ENCODE peak calls at places on chromosomes 5 and 9, in nine cellular contexts. D is ELF-1; S is T-helper 22 cell; T is nucleus accumbens; R is SW 1271; J is stimulated activated CD4-positive, alpha-beta T cell treated with anti-CD3 and anti-CD28 coated beads, Interleukin-4, amount 100 ng/mL, for 4 hours; E is stimulated activated naive B cell treated with anti-CD40 and anti-IgM and Interleukin-4, amounts not matched to agents 10 μg/mL and 1 μg/mL and 100 μg/mL, for 72 hours; C is NCI-H748 treated with DMSO at 0.1 percent for 48 hours; O is NCI-H510A treated with DMSO at 0.1 percent for 48 hours. K is an unnamed sample.

GRCh38 chr9:18717751-18718150 is 243.8 kb downstream of the ADAMTSL1 start:
- DNase-seq in D (no peak), E (no peak), O (no peak), S (no peak), R (no peak), C (no peak), T (no peak), J (no peak), K (no peak)

GRCh38 chr5:132773601-132774355 is 3.3 kb downstream of the SEPTIN8 start:
- DNase-seq in S (no peak), T (no peak), J (no peak), D (no peak), E (no peak), O (no peak), C (no peak), R (no peak), K (no peak)

GRCh38 chr5:175468892-175469291 is 9.5 kb upstream of the SFXN1 start:
- DNase-seq in O (no peak), S (no peak), R (no peak), E (no peak), D (no peak), C (no peak), T (no peak), J (no peak), K (no peak)

GRCh38 chr5:154698681-154699275 is 56.4 kb upstream of the LARP1 start:
- DNase-seq in O (no peak), J (no peak), T (no peak), R (no peak), S (no peak), C (no peak), D (peak; percentile 30), E (no peak), K (no peak)

GRCh38 chr9:137025120-137025966 is 2.7 kb downstream of the ABCA2 start:
- DNase-seq in O (peak; percentile 93), D (peak; percentile 44), J (no peak), T (peak; percentile 98), E (no peak), S (no peak), C (peak; percentile 75), R (no peak), K (no peak)

GRCh38 chr9:113389451-113389850 is 11.6 kb downstream of the ALAD start:
- DNase-seq in O (no peak), R (no peak), D (no peak), E (no peak), J (no peak), C (no peak), T (no peak), S (no peak), K (no peak)

GRCh38 chr9:112484607-112485006 is 2.0 kb upstream of the KIAA1958 start:
- DNase-seq in J (no peak), E (no peak), T (no peak), C (no peak), D (no peak), S (no peak), O (no peak), R (no peak), K (no peak)

GRCh38 chr9:95092321-95093072 is 225.0 kb downstream of the FANCC start:
- DNase-seq in C (no peak), T (no peak), O (no peak), R (no peak), S (no peak), J (no peak), E (no peak), D (peak; percentile 73), K (peak; percentile 65)

GRCh38 chr5:73376618-73377170 is 71.9 kb downstream of the FOXD1 start:
- DNase-seq in J (no peak), R (peak; percentile 21), D (no peak), C (no peak), S (no peak), E (no peak), T (no peak), O (no peak), K (peak; percentile 40)

GRCh38 chr5:103901885-103902284 is 339.3 kb upstream of the NUDT12 start:
- DNase-seq in E (no peak), D (no peak), O (no peak), R (no peak), J (no peak), T (no peak), S (no peak), C (no peak), K (no peak)

GRCh38 chr9:86557918-86558317 is 203.7 kb upstream of the TUT7 start:
- DNase-seq in E (no peak), T (no peak), C (no peak), J (no peak), S (no peak), O (no peak), D (no peak), R (no peak), K (no peak)

GRCh38 chr5:160310910-160311295 is 1.5 kb downstream of the CCNJL start:
- DNase-seq in S (no peak), C (no peak), D (peak; percentile 32), T (no peak), O (no peak), E (no peak), J (no peak), R (no peak), K (no peak)

GRCh38 chr9:134396825-134397224 is 70.6 kb downstream of the RXRA start:
- DNase-seq in E (no peak), S (peak; percentile 63), O (no peak), R (peak; percentile 46), J (peak; percentile 48), T (no peak), C (no peak), D (no peak), K (no peak)

GRCh38 chr5:141657937-141658545 is 6.8 kb upstream of the FCHSD1 start:
- DNase-seq in S (no peak), D (no peak), O (no peak), J (no peak), E (no peak), R (peak; percentile 48), C (no peak), T (no peak), K (peak; percentile 83)

GRCh38 chr5:172659909-172660628 is 19.0 kb downstream of the NEURL1B start:
- DNase-seq in J (no peak), T (peak; percentile 80), E (peak; percentile 35), S (no peak), R (no peak), C (no peak), D (peak; percentile 81), O (peak; percentile 47), K (peak; percentile 95)

GRCh38 chr9:130539473-130540223 is 39.7 kb upstream of the FUBP3 start:
- DNase-seq in D (no peak), C (no peak), T (no peak), J (no peak), O (no peak), E (no peak), R (peak; percentile 27), S (no peak), K (peak; percentile 48)

GRCh38 chr5:124742983-124743533 is 3.4 kb downstream of the ZNF608 start:
- DNase-seq in D (no peak), R (no peak), J (no peak), O (no peak), C (peak; percentile 61), E (no peak), T (peak; percentile 12), S (no peak), K (peak; percentile 48)

GRCh38 chr5:151215546-151215880 is 8.4 kb downstream of the CCDC69 start:
- DNase-seq in T (no peak), C (no peak), R (no peak), S (no peak), E (no peak), J (no peak), O (no peak), D (no peak), K (no peak)

GRCh38 chr9:13568851-13569618 is 289.5 kb upstream of the MPDZ start:
- DNase-seq in J (no peak), T (peak; percentile 69), D (peak; percentile 27), R (no peak), O (no peak), E (no peak), C (peak; percentile 86), S (no peak), K (peak; percentile 11)

GRCh38 chr5:58922392-58923171 is 339.7 kb downstream of the RAB3C start:
- DNase-seq in J (no peak), D (no peak), C (no peak), E (no peak), O (no peak), T (peak; percentile 81), S (no peak), R (no peak), K (peak; percentile 22)

GRCh38 chr9:14485366-14485765 is 171.4 kb upstream of the NFIB start:
- DNase-seq in J (no peak), R (no peak), T (no peak), E (no peak), O (no peak), S (no peak), C (no peak), D (no peak), K (no peak)

GRCh38 chr5:96433066-96433447 is at the start of gene PCSK1:
- DNase-seq in R (no peak), C (peak; percentile 92), O (peak; percentile 86), S (no peak), D (peak; percentile 73), T (no peak), J (no peak), E (no peak), K (peak; percentile 17)

GRCh38 chr5:160956011-160956410 is 104.0 kb upstream of the ATP10B start:
- DNase-seq in S (no peak), O (no peak), E (no peak), D (no peak), C (no peak), R (no peak), T (no peak), J (no peak), K (no peak)

GRCh38 chr5:131242728-131243255 is 21.1 kb upstream of the CDC42SE2 start:
- DNase-seq in E (no peak), T (no peak), O (no peak), D (no peak), J (no peak), C (no peak), R (no peak), S (no peak), K (peak; percentile 61)

GRCh38 chr5:31064215-31064614 is 129.3 kb upstream of the CDH6 start:
- DNase-seq in O (no peak), R (no peak), C (no peak), T (peak; percentile 11), D (no peak), E (no peak), S (no peak), J (no peak), K (no peak)

GRCh38 chr9:89684912-89685636 is 80.3 kb downstream of the GADD45G start:
- DNase-seq in C (no peak), R (no peak), T (no peak), O (no peak), S (no peak), D (no peak), E (no peak), J (no peak), K (no peak)